ENCODE peak calls at places on chromosome X, in eight cellular contexts. P is mesendoderm, E is bronchial epithelial cell, Y is astrocyte of the spinal cord, N is neural progenitor cell, R is ureter, J is fibroblast of villous mesenchyme, I is iris pigment epithelial cell. S is an unnamed sample.

GRCh38 chrX:23756165-23756564 is 13.1 kb upstream of the ACOT9 start:
- DNase-seq in I (peak), E (peak), Y (peak), R (no peak), P (peak), N (peak), J (peak), S (peak)

GRCh38 chrX:20224814-20225487 is 41.8 kb downstream of the RPS6KA3 start:
- DNase-seq in N (no peak), E (peak), J (no peak), I (peak), R (no peak), Y (peak), P (peak), S (no peak)

GRCh38 chrX:134512566-134512965 is 52.6 kb downstream of the HPRT1 start:
- DNase-seq in E (peak), I (peak), R (no peak), J (peak), P (peak), N (no peak), Y (peak), S (no peak)

GRCh38 chrX:19303216-19303880 is 40.4 kb upstream of the PDHA1 start:
- DNase-seq in N (no peak), P (no peak), I (peak), E (peak), R (no peak), Y (peak), J (peak), S (no peak)

GRCh38 chrX:71910526-71911022 is at the start of gene NHSL2:
- DNase-seq in E (no peak), Y (no peak), J (no peak), R (no peak), N (peak), I (peak), P (peak), S (no peak)

GRCh38 chrX:68693481-68694410 is 46.3 kb downstream of the STARD8 start:
- DNase-seq in E (no peak), J (peak), P (peak), R (peak), Y (peak), N (peak), I (peak), S (peak)

GRCh38 chrX:97628807-97629596 is 745.3 kb downstream of the RPA4 start:
- DNase-seq in E (no peak), P (no peak), I (no peak), R (no peak), Y (no peak), N (no peak), J (no peak), S (no peak)

GRCh38 chrX:72128881-72129280 is 2.8 kb downstream of the RTL5 start:
- DNase-seq in R (no peak), I (peak), Y (no peak), J (no peak), P (peak), N (peak), E (no peak), S (no peak)

GRCh38 chrX:130120746-130121504 is 10.6 kb upstream of the ELF4 start:
- DNase-seq in I (peak), Y (peak), E (peak), P (peak), R (peak), J (peak), N (peak), S (peak)

GRCh38 chrX:21740329-21741274 is 17.3 kb downstream of the SMPX start:
- DNase-seq in E (no peak), I (peak), N (peak), P (peak), Y (peak), R (no peak), J (no peak), S (no peak)

GRCh38 chrX:81195712-81196111 is 6.0 kb downstream of the HMGN5 start:
- DNase-seq in R (no peak), N (peak), J (peak), E (peak), P (peak), Y (peak), I (peak), S (peak)

GRCh38 chrX:13026877-13027652 is 17.4 kb downstream of the FAM9C start:
- DNase-seq in Y (no peak), P (no peak), J (no peak), N (no peak), R (no peak), E (no peak), I (no peak), S (no peak)

GRCh38 chrX:123986377-123986776 is 24.9 kb downstream of the STAG2 start:
- DNase-seq in E (no peak), Y (no peak), R (no peak), J (no peak), N (no peak), P (no peak), I (no peak), S (no peak)

GRCh38 chrX:84187501-84188319 is at the start of gene RPS6KA6:
- DNase-seq in R (peak), E (no peak), N (peak), I (peak), P (peak), Y (peak), J (peak), S (peak)

GRCh38 chrX:118254611-118255010 is 91.3 kb upstream of the WDR44 start:
- DNase-seq in I (peak), R (peak), N (peak), P (peak), J (peak), E (peak), Y (peak), S (peak)

GRCh38 chrX:41064028-41064427 is 21.2 kb upstream of the USP9X start:
- DNase-seq in I (peak), J (no peak), P (no peak), Y (peak), R (no peak), N (no peak), E (peak), S (no peak)

GRCh38 chrX:153353416-153353815 is 19.5 kb downstream of the ZNF275 start:
- DNase-seq in E (no peak), J (no peak), P (peak), R (no peak), I (no peak), Y (no peak), N (peak), S (no peak)

GRCh38 chrX:119094819-119095218 is 22.0 kb downstream of the CT47C1 start:
- DNase-seq in J (no peak), P (no peak), E (no peak), I (no peak), Y (no peak), N (no peak), R (no peak), S (no peak)

GRCh38 chrX:68571292-68572256 is 72.7 kb downstream of the YIPF6 start:
- DNase-seq in E (peak), P (peak), I (peak), N (no peak), R (no peak), Y (peak), J (peak), S (no peak)

GRCh38 chrX:119728487-119728886 is 29.9 kb upstream of the SOWAHD start:
- DNase-seq in R (no peak), P (peak), J (peak), N (peak), I (no peak), E (no peak), Y (no peak), S (no peak)

GRCh38 chrX:105006103-105006502 is 214.4 kb downstream of the TEX13A start:
- DNase-seq in E (no peak), N (no peak), R (no peak), I (no peak), P (no peak), Y (no peak), J (no peak), S (no peak)

GRCh38 chrX:16433021-16433420 is 216.9 kb upstream of the S100G start:
- DNase-seq in P (no peak), J (no peak), N (no peak), E (no peak), R (no peak), Y (no peak), I (no peak), S (no peak)

GRCh38 chrX:85288992-85289723 is 45.4 kb downstream of the ZNF711 start:
- DNase-seq in I (no peak), R (no peak), Y (no peak), J (no peak), P (no peak), N (no peak), E (no peak), S (no peak)

GRCh38 chrX:45697591-45697990 is 496.9 kb upstream of the DIPK2B start:
- DNase-seq in J (peak), N (no peak), P (no peak), E (peak), Y (peak), R (no peak), I (peak), S (no peak)

GRCh38 chrX:38484607-38485498 is 76.5 kb upstream of the TSPAN7 start:
- DNase-seq in E (no peak), R (no peak), J (no peak), N (no peak), Y (no peak), P (no peak), I (no peak), S (no peak)

GRCh38 chrX:40165861-40166260 is 68.1 kb upstream of the BCOR start:
- DNase-seq in N (no peak), Y (no peak), I (no peak), J (no peak), P (no peak), R (no peak), E (no peak), S (no peak)

GRCh38 chrX:119606508-119607389 is 525 bp upstream of the NKRF start:
- DNase-seq in N (no peak), J (peak), P (no peak), Y (peak), I (peak), E (peak), R (no peak), S (no peak)

GRCh38 chrX:120316587-120317283 is 5.5 kb upstream of the TMEM255A start:
- DNase-seq in I (peak), N (no peak), E (peak), J (no peak), R (no peak), Y (peak), P (no peak), S (no peak)

GRCh38 chrX:54894159-54894558 is 26.5 kb upstream of the TRO start:
- DNase-seq in N (no peak), J (no peak), I (no peak), R (no peak), E (no peak), P (no peak), Y (no peak), S (no peak)

GRCh38 chrX:134622056-134622812 is 36.0 kb downstream of the PLAC1 start:
- DNase-seq in P (peak), N (no peak), R (no peak), E (peak), J (peak), I (peak), Y (peak), S (no peak)

GRCh38 chrX:16033336-16033735 is 90.0 kb upstream of the GRPR start:
- DNase-seq in I (peak), J (peak), P (peak), N (no peak), R (no peak), E (no peak), Y (no peak), S (no peak)

GRCh38 chrX:56796641-56797395 is 67.8 kb downstream of the NBDY start:
- DNase-seq in N (no peak), R (no peak), Y (no peak), J (no peak), I (no peak), E (no peak), P (no peak), S (no peak)

GRCh38 chrX:1224954-1225353 is 12.5 kb upstream of the CRLF2 start:
- DNase-seq in E (no peak), J (no peak), N (peak), P (peak), R (no peak), Y (no peak), I (no peak), S (no peak)

S was measured in anterior cingulate cortex.